ENCODE peak calls at places on chromosomes 16 and 17, in four cellular contexts. B, E, Z and F are unnamed samples.

GRCh38 chr17:32298721-32299578 is 33.3 kb downstream of the RHBDL3 start:
- DNase-seq in Z (no peak), E (no peak), B (no peak), F (no peak)

GRCh38 chr16:2710021-2710710 is 9.9 kb downstream of the PRSS27 start:
- DNase-seq in E (no peak), B (no peak), Z (no peak), F (no peak)

GRCh38 chr16:68991075-68991474 is 114.4 kb upstream of the HAS3 start:
- DNase-seq in Z (no peak), B (no peak), E (no peak), F (no peak)

GRCh38 chr16:55398683-55399230 is 74.8 kb downstream of the IRX6 start:
- DNase-seq in Z (no peak), B (no peak), E (no peak), F (no peak)

GRCh38 chr16:1978476-1979120 is 2.7 kb downstream of the NOXO1 start:
- DNase-seq in E (no peak), B (no peak), Z (no peak), F (no peak)

GRCh38 chr17:8117980-8118768 is at the start of gene ALOXE3:
- DNase-seq in B (no peak), E (no peak), Z (peak; percentile 52), F (no peak)

GRCh38 chr17:14427914-14428639 is 127.2 kb downstream of the HS3ST3B1 start:
- DNase-seq in Z (no peak), B (no peak), E (no peak), F (no peak)

GRCh38 chr17:1275962-1276736 is 3.3 kb upstream of the TRARG1 start:
- DNase-seq in E (peak; percentile 56), Z (peak; percentile 15), B (peak; percentile 56), F (peak; percentile 71)

GRCh38 chr16:50718761-50719400 is 23.0 kb upstream of the CYLD start:
- DNase-seq in E (no peak), Z (no peak), B (no peak), F (no peak)

GRCh38 chr16:83393196-83393981 is 414.4 kb upstream of the HSBP1 start:
- DNase-seq in B (peak; percentile 42), E (no peak), Z (peak; percentile 64), F (no peak)

GRCh38 chr17:15233022-15233805 is 31.9 kb downstream of the PMP22 start:
- DNase-seq in B (no peak), E (no peak), Z (peak; percentile 68), F (no peak)

GRCh38 chr17:41710472-41711090 is 1.6 kb upstream of the GAST start:
- DNase-seq in B (no peak), Z (peak; percentile 67), E (no peak), F (no peak)

GRCh38 chr17:45423304-45423703 is 9.4 kb downstream of the ARHGAP27 start:
- DNase-seq in Z (no peak), B (no peak), E (no peak), F (no peak)

DNA sequence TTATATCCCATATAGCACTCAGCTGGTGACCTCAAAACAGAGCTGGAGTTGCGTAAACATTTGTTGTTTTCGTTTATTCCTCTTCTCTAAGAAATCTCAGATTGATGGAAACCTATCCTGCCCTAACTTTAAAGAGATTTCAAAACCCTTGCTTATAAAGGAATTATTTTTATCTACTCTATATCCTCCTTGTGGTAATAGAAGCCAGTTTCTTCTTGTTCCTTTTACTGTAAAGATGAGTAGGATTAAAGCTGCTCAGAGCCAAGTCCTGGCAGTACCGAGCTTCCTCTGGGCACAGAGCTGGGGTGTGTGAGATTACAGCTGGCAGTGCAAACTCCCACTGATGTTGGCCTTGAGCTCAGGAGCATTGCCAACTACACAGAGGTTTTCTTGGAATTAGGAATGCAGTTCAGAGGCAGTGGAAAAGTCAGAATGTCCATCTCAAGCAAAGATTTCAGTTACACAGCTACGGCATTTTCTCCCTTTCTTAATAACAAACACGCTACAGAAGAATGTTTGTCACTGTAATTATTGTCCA is 1.4 kb downstream of the KCTD2 start:
- DNase-seq in Z (peak; percentile 72), E (peak; percentile 59), B (peak; percentile 35), F (no peak)
- H3K4me3 ChIP-seq in Z (peak overlapping the region; percentile 98), E (peak overlapping the region; percentile 87), B (peak overlapping the region; percentile 94), F (peak overlapping the region; percentile 100)

GRCh38 chr17:68290268-68290954 is 516 bp downstream of the SLC16A6 start:
- DNase-seq in Z (no peak), E (no peak), B (no peak), F (no peak)
- TF ChIP-seq CTCF in Z (no peak), E (no peak), B (no peak), F (no peak)

DNA sequence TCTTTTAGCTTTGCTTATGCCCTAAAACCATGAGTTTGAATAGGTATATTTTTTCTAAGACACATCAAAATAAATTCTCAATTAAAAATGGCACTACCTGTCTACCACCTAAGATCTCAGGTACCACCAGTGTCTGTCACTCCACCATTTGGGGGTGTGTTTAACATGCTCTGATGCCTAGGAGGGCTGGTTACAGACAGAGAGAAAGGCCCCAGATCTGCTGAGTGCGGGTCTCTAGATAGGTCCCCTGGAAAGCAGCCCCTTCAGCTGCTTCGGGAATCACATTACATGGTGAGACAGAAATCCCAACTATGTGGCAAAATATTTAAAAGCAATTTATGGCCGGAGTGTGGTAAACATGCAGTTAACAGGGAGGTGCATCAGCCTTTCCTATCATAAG is 653 bp upstream of the VAC14 start:
- DNase-seq in B (no peak), Z (no peak), E (no peak), F (no peak)
- H3K4me3 ChIP-seq in B (peak overlapping the region; percentile 91), Z (no peak overlapping the region), E (peak overlapping the region; percentile 97), F (peak overlapping the region; percentile 96)

DNA sequence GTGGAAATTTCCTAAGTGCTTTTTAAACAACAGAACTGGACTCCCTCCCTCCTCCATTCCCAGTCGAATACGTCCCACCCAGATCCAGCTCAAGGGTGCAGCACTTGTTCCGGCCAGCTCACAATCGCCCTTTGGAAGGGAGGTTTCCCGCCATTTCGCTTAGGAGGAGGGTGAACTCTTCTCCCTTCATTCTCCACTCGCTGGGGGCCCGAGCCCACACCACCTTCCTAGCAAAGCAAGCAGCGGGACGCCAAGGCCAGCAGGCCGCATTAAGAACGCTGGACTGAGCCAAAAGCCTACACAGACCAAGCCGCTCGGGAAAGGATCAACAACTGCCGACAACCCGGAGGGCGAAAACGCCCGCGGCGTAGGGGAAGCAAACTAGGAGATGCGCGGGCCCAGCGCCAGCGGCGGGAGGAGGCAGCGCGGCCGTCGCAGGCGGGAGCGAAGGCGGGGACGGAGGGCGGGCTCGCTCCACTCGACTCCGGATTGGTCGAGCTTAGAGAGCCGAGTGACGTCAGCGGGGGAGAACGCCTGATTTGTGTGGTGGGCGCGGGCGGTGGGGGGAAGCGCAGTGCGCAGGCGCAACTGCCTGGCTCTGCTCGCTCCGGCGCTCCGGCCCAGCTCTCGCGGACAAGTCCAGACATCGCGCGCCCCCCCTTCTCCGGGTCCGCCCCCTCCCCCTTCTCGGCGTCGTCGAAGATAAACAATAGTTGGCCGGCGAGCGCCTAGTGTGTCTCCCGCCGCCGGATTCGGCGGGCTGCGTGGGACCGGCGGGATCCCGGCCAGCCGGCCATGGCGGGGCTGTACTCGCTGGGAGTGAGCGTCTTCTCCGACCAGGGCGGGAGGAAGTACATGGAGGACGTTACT is at the start of gene PPM1D:
- DNase-seq in Z (peak; percentile 98), B (peak; percentile 99), E (peak; percentile 100), F (peak; percentile 98)
- TF ChIP-seq CTCF in Z (no peak), B (no peak), E (no peak), F (no peak)

GRCh38 chr17:35345445-35345925 is 27.9 kb downstream of the SLFN11 start:
- DNase-seq in E (no peak), Z (no peak), B (no peak), F (no peak)
- H3K4me3 ChIP-seq in E (peak overlapping the region; percentile 51), Z (peak overlapping the region; percentile 64), B (peak overlapping the region; percentile 42), F (peak overlapping the region; percentile 31)

GRCh38 chr17:62987136-62987535 is 21.1 kb downstream of the TANC2 start:
- DNase-seq in B (no peak), Z (no peak), E (no peak), F (no peak)
- TF ChIP-seq CTCF in B (no peak), Z (peak; percentile 26), E (no peak), F (no peak)